ENCODE peak calls at places on chromosomes 7 and 10, in four cellular contexts. W is H1, S is HepG2, P is GM12878. H is an unnamed sample.

GRCh38 chr7:80847895-80848294 is 71.0 kb downstream of the SEMA3C start:
- DNase-seq in W (no peak), S (no peak), P (no peak), H (no peak)

GRCh38 chr7:104980969-104981670 is 32.9 kb upstream of the KMT2E start:
- DNase-seq in W (no peak), S (peak; percentile 44), P (no peak), H (no peak)

GRCh38 chr10:133106516-133106915 is 18.8 kb downstream of the ADGRA1 start:
- DNase-seq in W (no peak), S (no peak), P (no peak), H (no peak)

GRCh38 chr7:51082096-51082840 is 234.3 kb downstream of the COBL start:
- DNase-seq in W (no peak), S (no peak), P (no peak), H (no peak)

GRCh38 chr7:55193245-55193644 is 171.9 kb upstream of the LANCL2 start:
- DNase-seq in W (peak; percentile 40), S (no peak), P (no peak), H (no peak)

GRCh38 chr10:121880842-121881423 is 46.9 kb downstream of the ATE1 start:
- DNase-seq in W (no peak), S (peak; percentile 16), P (no peak), H (no peak)

GRCh38 chr7:116218051-116218645 is 7.8 kb downstream of the TES start:
- DNase-seq in W (no peak), S (no peak), P (no peak), H (no peak)

GRCh38 chr7:113968713-113969112 is 49.9 kb upstream of the PPP1R3A start:
- DNase-seq in W (no peak), S (no peak), P (no peak), H (no peak)

GRCh38 chr7:148336411-148336810 is 254.2 kb upstream of the C7orf33 start:
- DNase-seq in W (no peak), S (no peak), P (no peak), H (no peak)

GRCh38 chr7:134834689-134835462 is 55.4 kb downstream of the CALD1 start:
- DNase-seq in W (no peak), S (peak; percentile 59), P (no peak), H (no peak)

GRCh38 chr7:362416-363096 is 72.6 kb downstream of the FOXL3 start:
- DNase-seq in W (no peak), S (no peak), P (no peak), H (no peak)

GRCh38 chr7:87215051-87215450 is 4.5 kb downstream of the TMEM243 start:
- DNase-seq in W (no peak), S (no peak), P (no peak), H (no peak)

GRCh38 chr10:43338117-43338516 is 33.3 kb upstream of the FXYD4 start:
- DNase-seq in W (no peak), S (no peak), P (no peak), H (no peak)

GRCh38 chr10:58588673-58589265 is 76.1 kb downstream of the BICC1 start:
- DNase-seq in W (peak; percentile 75), S (no peak), P (no peak), H (no peak)

GRCh38 chr10:103696411-103697145 is 158.8 kb downstream of the SH3PXD2A start:
- DNase-seq in W (peak; percentile 73), S (no peak), P (no peak), H (peak; percentile 40)

GRCh38 chr7:108083980-108084379 is 46.2 kb downstream of the LAMB4 start:
- DNase-seq in W (no peak), S (no peak), P (no peak), H (no peak)

GRCh38 chr7:127978421-127978820 is 52.8 kb downstream of the LRRC4 start:
- DNase-seq in W (no peak), S (no peak), P (no peak), H (no peak)

GRCh38 chr7:98214811-98215321 is 3.6 kb downstream of the BHLHA15 start:
- DNase-seq in W (no peak), S (no peak), P (no peak), H (no peak)

GRCh38 chr10:17454801-17455520 is 566 bp upstream of the ST8SIA6 start:
- DNase-seq in W (no peak), S (no peak), P (no peak), H (no peak)

GRCh38 chr7:26199301-26200112 is 1.0 kb downstream of the HNRNPA2B1 start:
- DNase-seq in W (no peak), S (no peak), P (no peak), H (no peak)

GRCh38 chr7:80392229-80393169 is 119.4 kb downstream of the GNAT3 start:
- DNase-seq in W (no peak), S (peak; percentile 17), P (no peak), H (no peak)

GRCh38 chr7:116234517-116235200 is 24.3 kb downstream of the TES start:
- DNase-seq in W (no peak), S (no peak), P (no peak), H (no peak)

GRCh38 chr10:6059506-6059905 is 2.7 kb downstream of the IL2RA start:
- DNase-seq in W (no peak), S (no peak), P (no peak), H (no peak)

GRCh38 chr10:3261921-3262320 is 89.3 kb upstream of the PITRM1 start:
- DNase-seq in W (no peak), S (no peak), P (no peak), H (no peak)

GRCh38 chr7:44595934-44596635 is 10.3 kb upstream of the OGDH start:
- DNase-seq in W (no peak), S (no peak), P (no peak), H (no peak)

GRCh38 chr7:65892832-65893231 is 20.0 kb downstream of the VKORC1L1 start:
- DNase-seq in W (no peak), S (no peak), P (no peak), H (no peak)

GRCh38 chr10:6383099-6383812 is 180.5 kb downstream of the PFKFB3 start:
- DNase-seq in W (peak; percentile 27), S (no peak), P (no peak), H (no peak)

GRCh38 chr10:98474628-98475027 is 27.9 kb upstream of the HPS1 start:
- DNase-seq in W (no peak), S (no peak), P (no peak), H (no peak)

GRCh38 chr10:21705828-21706176 is 171.8 kb downstream of the MLLT10 start:
- DNase-seq in W (no peak), S (no peak), P (no peak), H (no peak)

GRCh38 chr10:92640110-92640509 is 47.2 kb downstream of the KIF11 start:
- DNase-seq in W (no peak), S (no peak), P (no peak), H (no peak)

GRCh38 chr10:77889277-77889903 is 37.2 kb downstream of the DLG5 start:
- DNase-seq in W (no peak), S (peak; percentile 93), P (no peak), H (no peak)

GRCh38 chr10:85580585-85580984 is 786.0 kb downstream of the GRID1 start:
- DNase-seq in W (no peak), S (no peak), P (no peak), H (no peak)

GRCh38 chr10:19811517-19811916 is 4.7 kb upstream of the PLXDC2 start:
- DNase-seq in W (no peak), S (peak; percentile 13), P (no peak), H (no peak)

GRCh38 chr7:151990567-151990966 is 34.3 kb downstream of the GALNTL5 start:
- DNase-seq in W (no peak), S (no peak), P (no peak), H (no peak)

GRCh38 chr10:51743146-51743545 is 43.8 kb upstream of the CSTF2T start:
- DNase-seq in W (no peak), S (no peak), P (peak; percentile 21), H (no peak)

GRCh38 chr7:69772699-69773436 is 174.6 kb downstream of the AUTS2 start:
- DNase-seq in W (no peak), S (no peak), P (no peak), H (no peak)

GRCh38 chr7:134613623-134614347 is 32.9 kb upstream of the BPGM start:
- DNase-seq in W (no peak), S (no peak), P (no peak), H (no peak)

DNA sequence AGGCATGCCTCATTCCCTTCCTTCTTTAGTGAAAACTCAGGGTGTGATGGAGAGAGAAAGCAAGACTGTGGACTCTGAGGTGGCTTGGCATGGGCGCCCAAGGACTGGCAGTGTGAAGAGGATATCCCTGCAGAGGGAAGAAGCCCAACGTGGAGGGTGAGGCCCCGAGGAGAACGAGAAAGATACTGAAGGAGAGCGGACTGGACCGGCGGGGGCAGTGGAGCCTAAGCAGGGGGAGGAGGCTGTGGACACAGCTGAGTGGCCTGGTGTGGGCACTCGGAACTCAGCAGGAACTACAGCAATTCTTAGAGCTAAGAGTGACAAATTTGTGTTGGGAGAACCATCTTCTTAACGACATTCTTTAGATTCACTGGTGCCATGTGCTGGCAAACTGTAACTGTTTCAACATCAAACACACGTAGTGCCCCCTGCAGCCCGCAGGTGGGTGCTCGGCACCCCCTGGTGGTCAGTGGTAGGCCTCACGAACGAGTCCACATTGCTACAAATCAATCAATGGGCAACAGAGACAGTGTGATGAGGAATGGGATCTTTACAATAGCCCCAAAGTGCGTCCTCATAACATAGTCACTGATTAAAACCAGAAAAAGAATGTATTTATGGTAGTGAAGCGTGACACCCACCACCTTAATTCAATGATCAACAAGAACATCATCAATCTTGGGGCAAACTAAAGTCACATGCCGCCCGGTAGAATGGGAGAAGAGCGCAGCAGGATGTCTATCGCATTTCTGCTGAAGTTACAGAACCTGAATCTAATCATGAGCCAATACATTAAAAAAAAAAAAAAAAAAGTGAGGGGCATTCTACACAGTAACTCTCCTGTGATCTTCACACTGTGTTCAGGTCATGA is 2.0 kb upstream of the SFTPA1 start:
- DNase-seq in W (peak; percentile 80), S (peak; percentile 46), P (no peak), H (no peak)
- TF ChIP-seq SUZ12 in W (no peak), S (no peak), P (no peak), H (no peak)

GRCh38 chr10:100481462-100482081 is 18.8 kb downstream of the WNT8B start:
- DNase-seq in W (peak; percentile 97), S (peak; percentile 81), P (peak; percentile 84), H (peak; percentile 66)

GRCh38 chr10:100485336-100485735 is 22.5 kb downstream of the WNT8B start:
- DNase-seq in W (peak; percentile 64), S (no peak), P (no peak), H (no peak)

GRCh38 chr10:100483876-100484666 is 21.3 kb downstream of the WNT8B start:
- DNase-seq in W (no peak), S (no peak), P (no peak), H (no peak)

GRCh38 chr10:100482181-100482833 is 19.5 kb downstream of the WNT8B start:
- DNase-seq in W (peak; percentile 91), S (peak; percentile 52), P (no peak), H (peak; percentile 61)

GRCh38 chr10:100482834-100483185 is 20.0 kb downstream of the WNT8B start:
- DNase-seq in W (no peak), S (no peak), P (no peak), H (no peak)
- H3K4me3 ChIP-seq in W (peak overlapping the region; percentile 59), S (peak overlapping the region; percentile 77), P (peak overlapping the region; percentile 61), H (no peak overlapping the region)

GRCh38 chr10:71062156-71062555 is 150.2 kb upstream of the UNC5B start:
- DNase-seq in W (no peak), S (no peak), P (no peak), H (no peak)
- H3K4me1 ChIP-seq in W (no peaks in the 10 kb centered on the region), S (no peaks in the 10 kb centered on the region), P (no peaks in the 10 kb centered on the region), H (peaks cover 10% of the 10 kb centered on the region)

DNA sequence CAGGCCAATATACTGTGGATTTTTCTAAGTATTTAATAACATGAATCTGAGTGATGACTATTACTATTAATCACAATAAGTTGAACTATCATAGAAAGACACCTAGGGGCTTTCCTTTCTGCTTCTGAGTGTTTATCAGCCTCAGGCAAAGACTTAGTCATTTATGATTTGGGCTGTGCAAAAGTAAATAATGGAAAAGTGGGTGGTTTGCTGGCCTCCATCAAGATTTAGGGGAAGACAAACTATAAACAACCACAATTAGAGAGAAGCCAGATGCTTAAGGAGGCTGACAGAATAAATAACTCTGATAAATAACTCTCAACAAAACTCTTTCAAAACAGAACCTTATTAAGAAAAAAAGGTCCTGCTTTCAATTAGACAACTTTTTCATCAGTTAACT is 64.7 kb downstream of the MACC1 start:
- DNase-seq in W (no peak), S (no peak), P (no peak), H (no peak)
- TF ChIP-seq SUZ12 in W (no peak), S (no peak), P (no peak), H (no peak)